ENCODE peak calls at places on chromosomes 13 and 19, in four cellular contexts. K, O, Y and G are unnamed samples.

GRCh38 chr19:42325896-42326771 is 699 bp downstream of the MEGF8 start:
- DNase-seq in Y (no peak), K (peak; percentile 30), O (no peak), G (no peak)

GRCh38 chr19:10593820-10594637 is 6.9 kb upstream of the AP1M2 start:
- DNase-seq in Y (no peak), K (no peak), O (no peak), G (no peak)

GRCh38 chr19:20273376-20273775 is 106.4 kb downstream of the ZNF486 start:
- DNase-seq in Y (no peak), O (no peak), K (no peak), G (no peak)

GRCh38 chr19:47609885-47610545 is 1.1 kb downstream of the BICRA start:
- DNase-seq in Y (no peak), O (no peak), K (peak; percentile 19), G (peak; percentile 33)

GRCh38 chr19:4343056-4343844 is at the start of gene MPND:
- DNase-seq in O (peak; percentile 55), K (peak; percentile 86), Y (peak; percentile 88), G (peak; percentile 94)

GRCh38 chr13:25170554-25171107 is 1.5 kb downstream of the AMER2 start:
- DNase-seq in K (no peak), O (no peak), Y (no peak), G (no peak)

GRCh38 chr13:26896986-26897668 is 136.5 kb upstream of the GPR12 start:
- DNase-seq in K (no peak), O (no peak), Y (no peak), G (no peak)

GRCh38 chr13:40922437-40923040 is 96.6 kb downstream of the ELF1 start:
- DNase-seq in K (no peak), Y (no peak), O (no peak), G (no peak)

GRCh38 chr13:48235100-48235813 is 2.3 kb downstream of the ITM2B start:
- DNase-seq in O (no peak), Y (no peak), K (peak; percentile 26), G (no peak)

GRCh38 chr13:77113496-77113895 is 86.5 kb upstream of the FBXL3 start:
- DNase-seq in O (no peak), Y (no peak), K (no peak), G (no peak)

GRCh38 chr13:40109324-40109958 is 454.0 kb downstream of the COG6 start:
- DNase-seq in O (no peak), Y (no peak), K (no peak), G (no peak)

GRCh38 chr19:53977991-53978731 is 13.3 kb upstream of the CACNG6 start:
- DNase-seq in K (peak; percentile 27), O (peak; percentile 3), Y (no peak), G (no peak)

GRCh38 chr13:113421673-113422270 is 31.5 kb downstream of the ADPRHL1 start:
- DNase-seq in O (no peak), Y (no peak), K (no peak), G (no peak)

GRCh38 chr19:3554254-3555083 is 2.9 kb downstream of the MFSD12 start:
- DNase-seq in O (no peak), Y (no peak), K (no peak), G (peak; percentile 37)

GRCh38 chr13:35496761-35497386 is 20.4 kb upstream of the MAB21L1 start:
- DNase-seq in Y (no peak), O (no peak), K (no peak), G (no peak)

GRCh38 chr19:5795382-5795919 is 4.5 kb upstream of the DUS3L start:
- DNase-seq in Y (no peak), K (no peak), O (no peak), G (no peak)

GRCh38 chr19:958967-959685 is 25.0 kb upstream of the WDR18 start:
- DNase-seq in Y (no peak), K (no peak), O (no peak), G (no peak)

GRCh38 chr19:16736709-16737108 is 17.1 kb downstream of the NWD1 start:
- DNase-seq in K (no peak), O (no peak), Y (no peak), G (no peak)

GRCh38 chr19:30144794-30145193 is 202.8 kb downstream of the URI1 start:
- DNase-seq in Y (no peak), O (no peak), K (no peak), G (no peak)

GRCh38 chr13:94712287-94712811 is at the start of gene SOX21:
- DNase-seq in O (no peak), K (no peak), Y (no peak), G (no peak)

GRCh38 chr13:110312669-110313031 is 5.6 kb downstream of the COL4A2 start:
- DNase-seq in O (no peak), Y (no peak), K (no peak), G (no peak)

GRCh38 chr19:6005321-6006069 is 27.6 kb upstream of the RANBP3 start:
- DNase-seq in Y (no peak), K (no peak), O (no peak), G (no peak)

GRCh38 chr13:66563076-66563475 is 667.1 kb downstream of the PCDH9 start:
- DNase-seq in K (no peak), Y (no peak), O (no peak), G (no peak)

GRCh38 chr13:66567899-66568612 is 662.1 kb downstream of the PCDH9 start:
- DNase-seq in K (no peak), O (no peak), Y (no peak), G (no peak)

GRCh38 chr13:66560991-66561390 is 669.1 kb downstream of the PCDH9 start:
- DNase-seq in O (no peak), K (no peak), Y (no peak), G (no peak)

GRCh38 chr13:66562054-66562453 is 668.1 kb downstream of the PCDH9 start:
- DNase-seq in Y (no peak), K (no peak), O (no peak), G (no peak)

DNA sequence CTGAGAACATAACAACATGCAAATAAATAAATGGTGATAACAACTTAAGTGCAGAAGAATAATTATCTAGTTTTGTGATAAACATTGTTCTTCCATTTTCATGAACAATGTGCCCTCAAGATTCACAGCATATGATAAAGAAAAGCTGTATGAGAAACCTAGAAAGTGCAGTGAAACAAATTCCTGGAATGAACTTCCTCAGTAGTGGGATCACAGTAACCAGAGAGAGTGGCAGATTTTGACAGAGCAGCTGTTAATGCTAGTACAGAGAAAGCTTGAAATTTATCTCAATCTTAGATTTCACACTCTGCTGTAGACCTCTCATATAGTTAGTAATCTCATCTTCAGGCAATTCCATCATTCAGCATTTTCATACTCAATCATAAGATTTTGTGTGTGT is 664.9 kb downstream of the PCDH9 start:
- DNase-seq in Y (no peak), O (no peak), K (no peak), G (no peak)
- H3K27ac ChIP-seq in Y (no peak overlapping the region), O (no peak overlapping the region), K (no peak overlapping the region), G (no peak overlapping the region)

DNA sequence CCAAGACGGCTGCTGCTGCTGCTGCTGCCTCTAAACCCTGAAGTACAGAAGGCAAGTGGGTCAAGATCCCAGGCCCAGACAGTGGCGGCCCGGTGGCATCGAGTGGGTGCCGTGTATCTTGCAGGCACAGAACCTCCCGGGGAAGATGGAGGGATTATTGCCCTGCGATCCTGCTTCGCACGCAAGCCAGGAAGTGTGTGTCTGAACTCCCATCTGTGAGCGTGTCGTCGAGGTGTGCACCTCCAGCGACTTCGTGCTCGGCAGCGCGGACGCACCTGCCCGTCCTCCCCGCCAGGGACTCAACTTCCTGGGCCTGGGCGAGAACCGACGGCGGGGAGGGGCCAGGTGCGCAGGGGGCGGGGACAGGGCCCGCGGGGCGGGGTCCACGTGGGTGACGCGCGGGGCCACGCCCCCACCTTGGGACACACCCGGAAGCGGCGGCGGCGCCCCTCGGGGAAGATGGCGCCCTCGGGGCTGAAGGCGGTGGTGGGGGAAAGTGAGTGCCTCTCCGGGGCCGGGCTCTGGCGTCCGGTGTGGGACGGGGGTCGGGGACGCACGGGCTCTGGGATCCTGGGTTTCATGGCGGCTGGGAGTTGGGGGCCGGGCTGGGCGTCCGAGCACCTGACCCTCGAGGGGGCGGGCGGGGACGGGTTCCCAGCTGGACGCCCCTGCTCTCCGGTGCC is at the start of gene STXBP2:
- DNase-seq in Y (peak; percentile 87), O (no peak), K (peak; percentile 87), G (peak; percentile 95)
- TF ChIP-seq CTCF in Y (peak; percentile 38), O (no peak), K (peak; percentile 30), G (no peak)

DNA sequence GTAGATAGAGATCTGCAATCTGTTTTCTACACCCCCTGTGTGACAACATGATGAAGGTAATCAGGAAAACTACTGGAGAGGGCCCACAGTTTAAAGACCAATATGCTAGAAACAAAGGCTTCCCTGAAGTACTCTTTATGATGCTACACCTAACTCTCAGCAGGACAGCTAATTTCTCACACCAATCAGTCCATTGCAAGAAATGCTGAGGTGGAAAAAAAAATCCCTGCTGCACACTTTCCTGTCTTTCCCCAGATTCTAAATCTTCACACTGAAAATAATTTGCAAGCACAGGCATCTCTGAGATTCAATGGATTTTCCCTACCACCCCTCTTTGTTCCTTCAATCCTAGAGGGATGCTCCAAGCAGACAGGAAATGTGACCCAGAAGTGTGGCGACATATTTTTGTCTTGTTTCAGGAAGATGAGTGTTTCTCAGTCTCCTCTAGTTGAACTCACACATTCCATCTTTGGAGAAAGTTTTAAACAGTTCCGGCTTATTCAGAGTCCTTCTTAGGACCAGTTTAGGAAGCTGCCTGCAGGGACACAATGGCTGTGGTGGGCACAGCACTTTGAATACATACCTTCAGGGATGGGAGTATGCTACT is 671.6 kb downstream of the DIAPH3 start:
- DNase-seq in K (no peak), Y (no peak), O (no peak), G (no peak)
- H3K27me3 ChIP-seq in K (no peaks in the 10 kb centered on the region), Y (no peaks in the 10 kb centered on the region), O (no peaks in the 10 kb centered on the region), G (no peaks in the 10 kb centered on the region)

DNA sequence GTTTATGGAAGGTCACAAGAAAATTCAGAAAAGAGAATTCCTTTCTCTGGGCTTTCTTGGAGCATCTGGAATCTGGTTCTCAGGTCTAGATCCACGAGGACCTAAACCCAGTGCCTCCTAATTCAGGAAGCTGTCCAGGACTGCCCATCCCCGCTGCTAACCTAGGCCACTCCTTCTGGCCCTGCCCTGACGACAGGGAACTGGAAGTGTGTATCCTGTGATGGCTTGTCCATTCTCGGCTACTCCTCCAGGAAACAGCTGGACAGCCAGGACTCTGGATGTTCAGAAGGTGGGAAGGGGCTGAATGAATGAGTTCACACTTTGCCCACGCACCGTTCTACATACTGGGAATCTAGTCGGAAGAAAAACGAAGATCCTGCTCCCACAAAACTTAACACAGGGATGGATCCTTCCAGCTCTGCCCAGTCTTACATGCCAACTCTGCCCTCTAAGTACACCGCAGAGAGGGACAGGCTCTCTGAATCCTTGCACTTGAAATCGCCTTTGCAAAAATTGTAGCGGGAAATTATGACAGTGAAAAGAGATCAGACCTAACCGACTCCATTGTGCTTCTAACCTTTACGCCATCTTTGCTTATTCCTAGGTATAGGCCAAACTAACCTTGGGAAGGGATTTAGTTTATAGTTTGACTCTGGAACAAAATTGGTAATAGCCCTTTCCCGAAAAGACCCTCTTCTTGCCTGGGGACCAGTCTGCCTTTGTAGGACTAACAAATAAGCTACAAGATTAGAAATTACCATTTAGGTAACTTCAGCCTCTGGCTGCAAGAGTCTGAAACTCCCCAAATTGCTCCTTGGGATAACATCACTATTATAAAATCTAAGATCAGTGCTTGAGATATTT is 1.8 kb downstream of the LSM4 start:
- DNase-seq in Y (no peak), O (no peak), K (no peak), G (no peak)
- H3K27ac ChIP-seq in Y (peak overlapping the region; percentile 40), O (no peak overlapping the region), K (peak overlapping the region; percentile 57), G (peak overlapping the region; percentile 31)

DNA sequence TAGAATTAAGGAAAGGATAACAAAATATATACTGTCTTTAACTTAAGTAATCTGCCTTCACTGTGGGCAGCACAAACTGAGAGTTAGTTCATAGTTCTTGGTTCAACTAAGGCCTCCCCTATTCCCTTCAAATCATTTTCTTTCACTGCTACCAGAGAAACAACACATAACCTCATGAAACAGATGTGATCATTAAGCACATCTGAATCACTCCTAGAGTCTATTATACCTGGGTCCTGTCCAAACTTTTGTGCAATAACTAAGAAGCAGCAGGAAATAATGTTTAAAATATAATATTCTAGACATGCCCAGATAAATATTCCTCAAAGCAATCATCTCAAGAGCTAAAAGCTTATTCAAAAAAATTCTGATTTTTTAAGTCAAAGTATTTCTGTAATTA is 62.9 kb downstream of the ZC3H13 start:
- DNase-seq in Y (no peak), O (no peak), K (no peak), G (no peak)
- TF ChIP-seq CTCF in Y (no peak), O (no peak), K (no peak), G (no peak)